ENCODE peak calls at places on chromosomes 4 and X, in four cellular contexts. N, E, Z and D are unnamed samples.
A peak's percentile ranks its signal among the peaks of the same experiment; 100 is the strongest.

GRCh38 chr4:148445903-148446261 is 3.7 kb upstream of the NR3C2 start:
- DNase-seq in N (no peak), Z (no peak), E (no peak), D (no peak)

GRCh38 chr4:88705805-88706518 is 8.3 kb upstream of the NAP1L5 start:
- DNase-seq in Z (no peak), E (no peak), N (no peak), D (no peak)

GRCh38 chr4:140568507-140569306 is at the start of gene UCP1:
- DNase-seq in E (no peak), N (no peak), Z (no peak), D (peak; percentile 4)

GRCh38 chrX:2708016-2708415 is 16.9 kb downstream of the CD99 start:
- DNase-seq in E (no peak), Z (no peak), N (no peak), D (no peak)

GRCh38 chrX:22378296-22378695 is 105.6 kb downstream of the CBLL2 start:
- DNase-seq in N (no peak), Z (no peak), E (no peak), D (no peak)

GRCh38 chr4:90002406-90003040 is 107.9 kb downstream of the MMRN1 start:
- DNase-seq in Z (no peak), N (no peak), E (no peak), D (no peak)

GRCh38 chr4:154516320-154516719 is 24.7 kb upstream of the DCHS2 start:
- DNase-seq in E (no peak), Z (no peak), N (no peak), D (no peak)

GRCh38 chr4:176377705-176378302 is 58.0 kb downstream of the SPCS3 start:
- DNase-seq in Z (no peak), E (peak; percentile 10), N (no peak), D (no peak)

GRCh38 chr4:166506051-166506450 is 633.0 kb downstream of the TLL1 start:
- DNase-seq in E (no peak), Z (no peak), N (no peak), D (no peak)

GRCh38 chr4:41174444-41174843 is 39.9 kb downstream of the APBB2 start:
- DNase-seq in N (no peak), Z (no peak), E (no peak), D (no peak)

GRCh38 chr4:72006576-72006975 is 25.2 kb upstream of the NPFFR2 start:
- DNase-seq in Z (no peak), N (no peak), E (no peak), D (no peak)

GRCh38 chrX:9447906-9448305 is 17.0 kb upstream of the TBL1X start:
- DNase-seq in E (no peak), Z (no peak), N (no peak), D (no peak)

GRCh38 chr4:88189881-88190585 is 31.6 kb upstream of the ABCG2 start:
- DNase-seq in N (no peak), Z (no peak), E (no peak), D (no peak)

GRCh38 chr4:1570291-1571164 is 113.6 kb downstream of the FAM53A start:
- DNase-seq in E (no peak), N (no peak), Z (no peak), D (no peak)

GRCh38 chr4:150874386-150875226 is 140.5 kb downstream of the LRBA start:
- DNase-seq in N (no peak), E (no peak), Z (no peak), D (no peak)

GRCh38 chr4:120864969-120865368 is 57.6 kb downstream of the PRDM5 start:
- DNase-seq in Z (no peak), E (no peak), N (no peak), D (no peak)

GRCh38 chr4:25702848-25703247 is 47.2 kb downstream of the SLC34A2 start:
- DNase-seq in E (no peak), Z (no peak), N (no peak), D (no peak)

GRCh38 chrX:2342281-2342688 is 158.5 kb downstream of the DHRSX start:
- DNase-seq in E (no peak), Z (no peak), N (no peak), D (no peak)

GRCh38 chr4:123836919-123837605 is 440.5 kb downstream of the SPRY1 start:
- DNase-seq in E (no peak), N (no peak), Z (no peak), D (no peak)

GRCh38 chr4:10529891-10530786 is 72.9 kb upstream of the ZNF518B start:
- DNase-seq in N (no peak), Z (no peak), E (no peak), D (no peak)

GRCh38 chrX:6550999-6551398 is 16.1 kb upstream of the VCX3A start:
- DNase-seq in Z (no peak), E (no peak), N (no peak), D (no peak)

GRCh38 chr4:41363384-41363981 is 106.8 kb downstream of the UCHL1 start:
- DNase-seq in E (no peak), N (no peak), Z (no peak), D (no peak)

GRCh38 chrX:101260435-101260834 is 30.7 kb downstream of the TAF7L start:
- DNase-seq in E (peak; percentile 75), N (no peak), Z (peak; percentile 45), D (peak; percentile 9)

DNA sequence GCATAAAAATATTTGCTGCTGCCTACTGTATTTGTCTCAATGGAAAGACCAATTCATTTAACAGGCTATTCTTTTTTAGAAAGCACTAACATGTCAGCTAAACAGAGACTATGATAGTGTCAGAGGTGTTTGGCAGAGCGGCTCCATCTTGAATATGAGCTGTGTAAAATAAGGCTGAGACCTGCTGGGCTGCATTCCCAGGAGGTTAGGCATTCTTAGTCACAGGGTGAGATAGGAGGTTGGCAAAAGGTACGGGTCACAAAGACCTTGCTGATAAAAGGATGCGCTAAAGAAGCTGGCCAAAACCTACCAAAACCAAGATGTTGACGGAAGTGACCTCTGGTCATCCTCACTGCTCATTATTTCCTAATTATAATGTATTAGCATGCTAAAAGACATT is 41.8 kb downstream of the NPY5R start:
- DNase-seq in Z (no peak), E (no peak), N (no peak), D (no peak)
- TF ChIP-seq TARDBP in Z (no peak), E (no peak), N (no peak), D (no peak)

GRCh38 chrX:108468486-108468885 is 28.8 kb downstream of the COL4A5 start:
- DNase-seq in E (no peak), Z (no peak), N (no peak), D (no peak)
- TF ChIP-seq TARDBP in E (no peak), Z (no peak), N (no peak), D (no peak)

DNA sequence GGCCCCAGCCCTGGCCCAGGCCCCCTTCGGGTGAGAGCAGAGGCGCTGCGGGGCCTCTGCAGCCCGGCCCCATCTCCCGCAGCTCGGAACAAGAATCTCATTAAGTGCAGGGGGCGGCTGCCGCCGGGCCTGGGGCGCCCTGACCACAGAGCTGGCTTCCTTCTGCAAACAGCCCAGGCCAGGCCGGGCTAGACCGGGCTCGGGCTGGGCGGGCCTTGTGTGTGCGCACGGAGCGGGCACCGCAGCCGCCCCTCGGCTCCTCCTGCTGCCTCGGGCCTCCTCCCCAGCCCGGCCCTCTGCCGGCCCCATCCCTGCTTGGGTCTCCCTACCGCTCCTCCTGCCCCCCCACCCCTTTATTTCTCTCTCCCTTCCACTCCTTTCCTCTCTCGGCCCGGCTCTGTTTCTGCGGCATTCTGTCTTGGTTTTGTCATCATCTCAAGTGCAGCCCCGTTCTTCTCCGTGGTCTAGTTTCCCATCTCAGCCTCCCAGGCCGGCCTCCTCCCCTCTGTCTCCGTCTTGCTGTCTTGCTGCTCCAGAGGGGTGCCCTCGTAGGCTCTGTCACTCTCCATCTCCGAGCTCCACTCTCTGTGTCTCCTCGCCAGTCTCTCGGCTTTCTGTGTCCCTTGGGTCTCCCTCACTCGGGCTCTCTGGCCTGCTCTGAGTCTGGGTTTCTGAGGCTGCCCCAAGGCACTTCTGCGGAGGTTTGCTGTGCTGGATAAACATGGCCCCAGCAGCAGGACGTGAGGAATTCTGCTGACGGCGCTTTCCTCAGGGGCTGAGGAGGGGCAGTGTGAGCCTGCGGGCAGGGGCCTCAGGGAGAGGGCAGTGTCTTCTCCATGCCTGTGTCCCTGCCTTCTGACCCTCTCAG is 83.5 kb downstream of the EFNB1 start:
- DNase-seq in N (no peak), E (no peak), Z (no peak), D (no peak)
- TF ChIP-seq TARDBP in N (no peak), E (no peak), Z (no peak), D (no peak)

DNA sequence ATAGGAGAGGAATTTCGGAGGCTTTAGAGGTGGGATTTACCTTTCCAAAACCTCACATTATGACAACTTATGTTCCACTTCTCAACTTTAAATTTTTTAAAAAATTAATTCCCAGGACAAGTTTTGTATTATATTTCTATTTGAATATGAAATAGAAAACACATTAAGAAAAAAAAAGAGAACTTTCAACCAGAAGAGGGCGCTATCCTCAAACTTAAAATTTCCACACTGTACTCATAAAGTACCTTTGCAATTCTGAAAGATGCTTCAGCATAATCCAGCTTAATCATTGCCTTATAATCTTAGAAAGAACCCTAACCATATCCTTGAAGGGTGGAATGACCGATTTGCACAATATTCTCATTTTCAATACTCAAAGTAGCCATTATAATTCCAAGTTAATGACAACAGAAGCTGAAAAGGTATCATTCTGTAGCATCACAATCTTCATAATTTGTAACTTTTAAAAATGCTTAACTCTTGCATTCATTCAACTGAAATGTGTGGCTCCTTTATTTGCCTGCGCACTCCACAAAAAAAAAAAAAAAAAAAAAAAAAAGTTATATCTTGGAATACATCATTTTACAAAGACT is 158.0 kb downstream of the KCNIP4 start:
- DNase-seq in N (no peak), E (no peak), Z (peak; percentile 8), D (no peak)
- TF ChIP-seq TARDBP in N (no peak), E (no peak), Z (no peak), D (no peak)

DNA sequence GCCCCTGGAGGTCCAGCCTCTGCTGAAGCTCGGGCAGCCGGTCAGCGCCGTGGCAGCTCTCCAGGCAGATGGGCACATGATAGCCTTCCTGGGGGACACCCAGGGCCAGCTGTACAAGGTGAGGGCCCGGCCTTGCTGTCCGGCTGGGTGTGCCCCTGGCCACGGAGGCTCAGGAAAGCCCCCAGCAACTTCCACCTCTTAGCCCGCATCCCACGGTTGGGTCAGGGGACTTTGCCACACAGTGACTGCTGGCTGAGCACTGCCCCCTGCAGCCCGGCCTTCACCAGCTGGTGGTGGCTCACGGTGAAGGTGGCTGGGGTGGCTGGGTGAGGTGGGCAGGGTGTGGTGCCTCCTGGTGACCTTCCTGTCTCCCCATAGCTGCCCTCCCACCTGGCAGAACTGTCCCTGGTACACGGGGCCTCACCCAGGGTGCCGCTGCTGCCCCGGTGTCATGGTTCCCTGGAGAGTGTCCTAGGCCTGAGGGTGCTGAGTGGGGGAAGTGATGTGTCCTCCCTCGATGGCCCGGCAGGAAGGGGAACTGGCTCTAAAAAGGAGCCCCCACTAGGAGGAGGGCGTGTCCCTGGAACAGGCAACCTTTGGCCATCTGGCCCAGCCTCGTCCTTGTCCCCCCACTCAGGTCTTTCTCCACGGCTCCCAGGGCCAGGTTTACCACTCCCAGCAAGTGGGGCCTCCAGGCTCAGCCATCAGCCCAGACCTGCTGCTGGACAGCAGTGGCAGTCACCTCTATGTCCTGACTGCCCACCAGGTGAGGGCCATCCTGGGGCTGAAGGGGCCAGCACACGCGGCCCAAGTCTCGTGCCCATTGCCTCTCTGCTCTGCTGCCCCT is 4.5 kb downstream of the PLXNB3 start:
- DNase-seq in N (no peak), E (no peak), Z (no peak), D (no peak)
- TF ChIP-seq TARDBP in N (no peak), E (no peak), Z (no peak), D (no peak)

GRCh38 chr4:38819569-38819968 is 15.0 kb upstream of the TLR1 start:
- DNase-seq in Z (no peak), E (no peak), N (peak; percentile 68), D (no peak)

GRCh38 chr4:38821739-38822138 is 17.1 kb upstream of the TLR1 start:
- DNase-seq in Z (no peak), N (no peak), E (no peak), D (no peak)

GRCh38 chr4:38820329-38821061 is 15.9 kb upstream of the TLR1 start:
- DNase-seq in E (no peak), Z (no peak), N (peak; percentile 69), D (no peak)

GRCh38 chr4:38823766-38824165 is 19.2 kb upstream of the TLR1 start:
- DNase-seq in N (no peak), Z (no peak), E (no peak), D (no peak)

GRCh38 chr4:38822748-38823303 is 18.2 kb upstream of the TLR1 start:
- DNase-seq in Z (no peak), E (no peak), N (no peak), D (no peak)
- TF ChIP-seq TARDBP in Z (no peak), E (no peak), N (no peak), D (no peak)